ENCODE peak calls at places on chromosomes 12 and 14, in six cellular contexts. O, E, C, D, J and W are unnamed samples.

GRCh38 chr14:99143793-99144192 is 128.2 kb downstream of the BCL11B start:
- DNase-seq in O (no peak), E (no peak), C (no peak), D (no peak), J (peak; percentile 40), W (no peak)

GRCh38 chr12:107912421-107913004 is 138.0 kb downstream of the ASCL4 start:
- DNase-seq in O (peak; percentile 18), E (peak; percentile 39), C (no peak), D (peak; percentile 24), J (peak; percentile 65), W (peak; percentile 49)

GRCh38 chr14:23071244-23071974 is 14.1 kb upstream of the CDH24 start:
- DNase-seq in O (peak; percentile 80), E (peak; percentile 96), C (peak; percentile 88), D (peak; percentile 82), J (peak; percentile 81), W (peak; percentile 67)

GRCh38 chr12:67705394-67706370 is 57.1 kb downstream of the DYRK2 start:
- DNase-seq in O (no peak), E (peak; percentile 67), C (no peak), D (no peak), J (no peak), W (no peak)

GRCh38 chr14:68279437-68279720 is 459.8 kb downstream of the RAD51B start:
- DNase-seq in O (no peak), E (no peak), C (no peak), D (no peak), J (no peak), W (no peak)

GRCh38 chr14:61489932-61490331 is 168.6 kb downstream of the PRKCH start:
- DNase-seq in O (peak; percentile 64), E (no peak), C (no peak), D (no peak), J (no peak), W (no peak)

GRCh38 chr12:82555699-82556098 is 131.0 kb upstream of the TMTC2 start:
- DNase-seq in O (no peak), E (peak; percentile 2), C (no peak), D (no peak), J (no peak), W (no peak)

GRCh38 chr12:132622437-132623071 is 4.0 kb downstream of the P2RX2 start:
- DNase-seq in O (no peak), E (peak; percentile 90), C (no peak), D (no peak), J (no peak), W (no peak)

GRCh38 chr14:38867561-38868150 is 235.4 kb downstream of the SEC23A start:
- DNase-seq in O (peak; percentile 90), E (peak; percentile 84), C (peak; percentile 79), D (peak; percentile 68), J (peak; percentile 59), W (peak; percentile 9)

GRCh38 chr14:36505193-36505815 is 14.7 kb downstream of the NKX2-1 start:
- DNase-seq in O (no peak), E (no peak), C (peak; percentile 42), D (no peak), J (no peak), W (no peak)

GRCh38 chr14:97074456-97074855 is 277.3 kb downstream of the VRK1 start:
- DNase-seq in O (no peak), E (no peak), C (no peak), D (no peak), J (no peak), W (no peak)

GRCh38 chr14:93655078-93655750 is 133.1 kb downstream of the PRIMA1 start:
- DNase-seq in O (peak; percentile 38), E (peak; percentile 75), C (no peak), D (peak; percentile 50), J (no peak), W (no peak)

GRCh38 chr12:113249546-113249945 is 28.3 kb downstream of the TPCN1 start:
- DNase-seq in O (no peak), E (no peak), C (no peak), D (no peak), J (no peak), W (no peak)

GRCh38 chr12:5088586-5089264 is 45.0 kb downstream of the KCNA5 start:
- DNase-seq in O (no peak), E (peak; percentile 82), C (no peak), D (no peak), J (no peak), W (no peak)
- H3K27ac ChIP-seq in O (no peak overlapping the region), E (no peak overlapping the region), C (no peak overlapping the region), D (no peak overlapping the region), J (no peak overlapping the region), W (no peak overlapping the region)

GRCh38 chr12:50569876-50570275 is 65.1 kb downstream of the DIP2B start:
- DNase-seq in O (no peak), E (peak; percentile 58), C (no peak), D (no peak), J (no peak), W (no peak)
- H3K4me1 ChIP-seq in O (peaks cover 72% of the 10 kb centered on the region), E (peaks cover 59% of the 10 kb centered on the region), C (peaks cover 64% of the 10 kb centered on the region), D (no peaks in the 10 kb centered on the region), J (peaks cover 41% of the 10 kb centered on the region), W (peaks cover 8% of the 10 kb centered on the region)

DNA sequence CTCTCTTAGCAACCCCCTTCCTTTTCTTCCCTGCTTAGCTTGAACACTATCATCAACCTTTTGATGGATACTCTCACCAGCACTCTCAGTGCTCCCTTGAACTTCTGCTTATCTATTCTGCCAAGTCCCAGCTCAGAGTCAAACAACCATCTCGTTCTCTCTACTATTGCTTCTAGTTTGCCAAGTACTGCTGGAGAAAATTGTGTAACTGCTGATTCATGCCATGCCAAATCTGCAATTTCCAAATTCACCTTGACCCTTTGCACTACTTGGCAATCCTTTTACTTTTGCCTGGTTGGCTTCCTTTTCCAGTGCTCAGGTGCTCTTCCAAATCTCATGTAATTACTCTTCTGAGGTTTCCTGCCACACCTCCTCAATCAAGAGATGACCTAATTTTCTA is 2.8 kb upstream of the CCDC196 start:
- DNase-seq in O (peak; percentile 8), E (peak; percentile 21), C (no peak), D (no peak), J (no peak), W (no peak)
- H3K27ac ChIP-seq in O (no peak overlapping the region), E (no peak overlapping the region), C (no peak overlapping the region), D (no peak overlapping the region), J (no peak overlapping the region), W (no peak overlapping the region)

GRCh38 chr12:66620026-66620425 is 58.9 kb downstream of the GRIP1 start:
- DNase-seq in O (no peak), E (peak; percentile 8), C (no peak), D (no peak), J (no peak), W (no peak)
- H3K4me1 ChIP-seq in O (no peaks in the 10 kb centered on the region), E (no peaks in the 10 kb centered on the region), C (no peaks in the 10 kb centered on the region), D (no peaks in the 10 kb centered on the region), J (no peaks in the 10 kb centered on the region), W (no peaks in the 10 kb centered on the region)

GRCh38 chr12:103580026-103580425 is 7.0 kb upstream of the STAB2 start:
- DNase-seq in O (no peak), E (no peak), C (no peak), D (no peak), J (no peak), W (no peak)
- H3K27ac ChIP-seq in O (no peak overlapping the region), E (no peak overlapping the region), C (no peak overlapping the region), D (no peak overlapping the region), J (no peak overlapping the region), W (no peak overlapping the region)